ENCODE peak calls at places on chromosomes 6 and 20, in five cellular contexts. One of them, this sample, is unnamed. For H3K4me1, the result is how much of the 10 kb centered on the place peaks cover.

GRCh38 chr6:118618676-118619377 is 32.6 kb downstream of the CEP85L start:
- DNase-seq in transverse colon: peak
- DNase-seq in K562: peak
- DNase-seq in GM12878: no peak
- DNase-seq in stomach: peak
- DNase-seq in this sample: peak

GRCh38 chr6:88748141-88748540 is 215.3 kb downstream of the RNGTT start:
- DNase-seq in transverse colon: no peak
- DNase-seq in K562: no peak
- DNase-seq in GM12878: no peak
- DNase-seq in stomach: no peak
- DNase-seq in this sample: no peak

GRCh38 chr6:54097753-54098152 is 13.5 kb upstream of the MLIP start:
- DNase-seq in transverse colon: no peak
- DNase-seq in K562: no peak
- DNase-seq in GM12878: no peak
- DNase-seq in stomach: no peak
- DNase-seq in this sample: no peak

GRCh38 chr20:4661191-4661590 is 60.5 kb upstream of the PRND start:
- DNase-seq in transverse colon: peak
- DNase-seq in K562: no peak
- DNase-seq in GM12878: no peak
- DNase-seq in stomach: no peak
- DNase-seq in this sample: no peak

GRCh38 chr6:23269436-23269835 is 700.1 kb downstream of the HDGFL1 start:
- DNase-seq in transverse colon: no peak
- DNase-seq in K562: no peak
- DNase-seq in GM12878: no peak
- DNase-seq in stomach: no peak
- DNase-seq in this sample: no peak

GRCh38 chr6:57262491-57262890 is 40.4 kb upstream of the RAB23 start:
- DNase-seq in transverse colon: peak
- DNase-seq in K562: no peak
- DNase-seq in GM12878: no peak
- DNase-seq in stomach: peak
- DNase-seq in this sample: peak

GRCh38 chr6:2030682-2031244 is 214.6 kb downstream of the GMDS start:
- DNase-seq in transverse colon: no peak
- DNase-seq in K562: no peak
- DNase-seq in GM12878: no peak
- DNase-seq in stomach: no peak
- DNase-seq in this sample: no peak

GRCh38 chr6:20933057-20933792 is 399.0 kb downstream of the CDKAL1 start:
- DNase-seq in transverse colon: no peak
- DNase-seq in K562: no peak
- DNase-seq in GM12878: no peak
- DNase-seq in stomach: no peak
- DNase-seq in this sample: no peak

GRCh38 chr6:6246539-6246938 is 73.9 kb downstream of the F13A1 start:
- DNase-seq in transverse colon: no peak
- DNase-seq in K562: no peak
- DNase-seq in GM12878: peak
- DNase-seq in stomach: no peak
- DNase-seq in this sample: no peak

GRCh38 chr6:169204167-169204566 is 49.5 kb downstream of the THBS2 start:
- DNase-seq in transverse colon: no peak
- DNase-seq in K562: no peak
- DNase-seq in GM12878: no peak
- DNase-seq in stomach: no peak
- DNase-seq in this sample: no peak

GRCh38 chr6:140970485-140970884 is 1162.2 kb upstream of the GJE1 start:
- DNase-seq in transverse colon: no peak
- DNase-seq in K562: no peak
- DNase-seq in GM12878: no peak
- DNase-seq in stomach: no peak
- DNase-seq in this sample: no peak

GRCh38 chr6:104789770-104790190 is 69.9 kb downstream of the HACE1 start:
- DNase-seq in transverse colon: no peak
- DNase-seq in K562: no peak
- DNase-seq in GM12878: no peak
- DNase-seq in stomach: no peak
- DNase-seq in this sample: no peak

GRCh38 chr6:66568271-66568670 is 861.2 kb upstream of the EYS start:
- DNase-seq in transverse colon: no peak
- DNase-seq in K562: no peak
- DNase-seq in GM12878: no peak
- DNase-seq in stomach: no peak
- DNase-seq in this sample: no peak

GRCh38 chr6:4844108-4844507 is 67.9 kb downstream of the CDYL start:
- DNase-seq in transverse colon: no peak
- DNase-seq in K562: no peak
- DNase-seq in GM12878: no peak
- DNase-seq in stomach: no peak
- DNase-seq in this sample: no peak

GRCh38 chr6:161273752-161274487 is at the start of gene AGPAT4:
- DNase-seq in transverse colon: peak
- DNase-seq in K562: peak
- DNase-seq in GM12878: peak
- DNase-seq in stomach: peak
- DNase-seq in this sample: peak

GRCh38 chr6:74735304-74735703 is 470.5 kb downstream of the COL12A1 start:
- DNase-seq in transverse colon: no peak
- DNase-seq in K562: no peak
- DNase-seq in GM12878: no peak
- DNase-seq in stomach: no peak
- DNase-seq in this sample: no peak

GRCh38 chr6:48027704-48028435 is 83.1 kb downstream of the PTCHD4 start:
- DNase-seq in transverse colon: no peak
- DNase-seq in K562: no peak
- DNase-seq in GM12878: no peak
- DNase-seq in stomach: no peak
- DNase-seq in this sample: no peak

GRCh38 chr6:161152904-161153662 is 120.8 kb downstream of the AGPAT4 start:
- DNase-seq in transverse colon: no peak
- DNase-seq in K562: no peak
- DNase-seq in GM12878: no peak
- DNase-seq in stomach: no peak
- DNase-seq in this sample: peak

GRCh38 chr6:113221850-113222249 is 635.3 kb upstream of the MARCKS start:
- DNase-seq in transverse colon: no peak
- DNase-seq in K562: no peak
- DNase-seq in GM12878: no peak
- DNase-seq in stomach: no peak
- DNase-seq in this sample: no peak

GRCh38 chr6:73180076-73180717 is 45.1 kb downstream of the KHDC1L start:
- DNase-seq in transverse colon: no peak
- DNase-seq in K562: no peak
- DNase-seq in GM12878: no peak
- DNase-seq in stomach: no peak
- DNase-seq in this sample: no peak

GRCh38 chr6:28105286-28105685 is 19.1 kb upstream of the ZSCAN16 start:
- DNase-seq in transverse colon: no peak
- DNase-seq in K562: peak
- DNase-seq in GM12878: no peak
- DNase-seq in stomach: no peak
- DNase-seq in this sample: no peak

GRCh38 chr6:116461563-116462507 is 660 bp downstream of the CALHM6 start:
- DNase-seq in transverse colon: peak
- DNase-seq in K562: no peak
- DNase-seq in GM12878: no peak
- DNase-seq in stomach: peak
- DNase-seq in this sample: peak

GRCh38 chr6:27255866-27256265 is 8.4 kb downstream of the PRSS16 start:
- DNase-seq in transverse colon: no peak
- DNase-seq in K562: no peak
- DNase-seq in GM12878: no peak
- DNase-seq in stomach: no peak
- DNase-seq in this sample: no peak

GRCh38 chr6:145887969-145888368 is 73.4 kb upstream of the FBXO30 start:
- DNase-seq in transverse colon: no peak
- DNase-seq in K562: no peak
- DNase-seq in GM12878: no peak
- DNase-seq in stomach: no peak
- DNase-seq in this sample: peak

GRCh38 chr6:16318538-16318937 is 80.2 kb downstream of the GMPR start:
- DNase-seq in transverse colon: no peak
- DNase-seq in K562: no peak
- DNase-seq in GM12878: no peak
- DNase-seq in stomach: no peak
- DNase-seq in this sample: no peak

GRCh38 chr6:109345986-109346385 is 36.3 kb downstream of the CD164 start:
- DNase-seq in transverse colon: no peak
- DNase-seq in K562: no peak
- DNase-seq in GM12878: no peak
- DNase-seq in stomach: no peak
- DNase-seq in this sample: no peak

GRCh38 chr6:137925299-137925698 is 58.2 kb downstream of the TNFAIP3 start:
- DNase-seq in transverse colon: no peak
- DNase-seq in K562: no peak
- DNase-seq in GM12878: no peak
- DNase-seq in stomach: no peak
- DNase-seq in this sample: no peak

GRCh38 chr6:4637691-4638433 is 138.3 kb upstream of the CDYL start:
- DNase-seq in transverse colon: no peak
- DNase-seq in K562: peak
- DNase-seq in GM12878: peak
- DNase-seq in stomach: no peak
- DNase-seq in this sample: no peak

GRCh38 chr20:13672657-13673056 is 33.9 kb upstream of the TASP1 start:
- DNase-seq in transverse colon: no peak
- DNase-seq in K562: no peak
- DNase-seq in GM12878: no peak
- DNase-seq in stomach: no peak
- DNase-seq in this sample: no peak

GRCh38 chr20:13665709-13666108 is 27.0 kb upstream of the TASP1 start:
- DNase-seq in transverse colon: no peak
- DNase-seq in K562: peak
- DNase-seq in GM12878: no peak
- DNase-seq in stomach: no peak
- DNase-seq in this sample: no peak

GRCh38 chr20:13670160-13670559 is 31.4 kb upstream of the TASP1 start:
- DNase-seq in transverse colon: no peak
- DNase-seq in K562: no peak
- DNase-seq in GM12878: no peak
- DNase-seq in stomach: no peak
- DNase-seq in this sample: no peak

GRCh38 chr20:13677241-13677640 is 38.5 kb upstream of the TASP1 start:
- DNase-seq in transverse colon: no peak
- DNase-seq in K562: no peak
- DNase-seq in GM12878: no peak
- DNase-seq in stomach: no peak
- DNase-seq in this sample: no peak

GRCh38 chr20:13671500-13672288 is 33.0 kb upstream of the TASP1 start:
- DNase-seq in transverse colon: no peak
- DNase-seq in K562: no peak
- DNase-seq in GM12878: no peak
- DNase-seq in stomach: no peak
- DNase-seq in this sample: no peak
- TF ChIP-seq EP300 in transverse colon: no peak
- TF ChIP-seq EP300 in K562: no peak
- TF ChIP-seq EP300 in GM12878: no peak
- TF ChIP-seq EP300 in stomach: no peak
- TF ChIP-seq EP300 in this sample: no peak

GRCh38 chr6:164247106-164247505 is 832.6 kb downstream of the QKI start:
- DNase-seq in transverse colon: no peak
- DNase-seq in K562: no peak
- DNase-seq in GM12878: no peak
- DNase-seq in stomach: no peak
- DNase-seq in this sample: no peak

GRCh38 chr6:164252260-164252659 is 837.7 kb downstream of the QKI start:
- DNase-seq in transverse colon: no peak
- DNase-seq in K562: no peak
- DNase-seq in GM12878: no peak
- DNase-seq in stomach: no peak
- DNase-seq in this sample: no peak

GRCh38 chr6:164258421-164258820 is 843.9 kb downstream of the QKI start:
- DNase-seq in transverse colon: no peak
- DNase-seq in K562: no peak
- DNase-seq in GM12878: no peak
- DNase-seq in stomach: no peak
- DNase-seq in this sample: no peak

DNA sequence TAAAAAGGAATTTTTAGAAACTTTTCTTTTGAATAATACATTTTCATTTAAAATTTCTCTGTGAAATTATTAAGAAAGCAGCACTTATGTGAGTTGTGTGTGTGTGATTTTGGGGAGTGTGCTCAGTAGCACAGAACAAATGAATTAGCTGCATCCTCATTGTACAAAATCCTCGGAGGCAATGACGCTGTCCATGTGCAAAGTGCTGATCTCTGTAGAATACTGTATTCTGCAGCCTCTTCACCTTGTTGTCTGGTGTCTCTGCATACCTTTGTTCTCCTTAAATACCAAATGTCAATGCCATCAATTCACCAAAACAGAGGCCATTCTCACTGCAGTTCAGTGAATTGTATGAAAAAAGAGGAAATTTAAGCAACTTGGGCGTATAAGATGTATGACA is 838.4 kb downstream of the QKI start:
- DNase-seq in transverse colon: no peak
- DNase-seq in K562: no peak
- DNase-seq in GM12878: no peak
- DNase-seq in stomach: no peak
- DNase-seq in this sample: no peak
- H3K4me1 ChIP-seq in transverse colon: under half
- H3K4me1 ChIP-seq in K562: under half
- H3K4me1 ChIP-seq in GM12878: under half
- H3K4me1 ChIP-seq in stomach: under half
- H3K4me1 ChIP-seq in this sample: under half

GRCh38 chr6:90025418-90026089 is 131.3 kb downstream of the GJA10 start:
- DNase-seq in transverse colon: no peak
- DNase-seq in K562: no peak
- DNase-seq in GM12878: no peak
- DNase-seq in stomach: no peak
- DNase-seq in this sample: no peak
- TF ChIP-seq POLR2AphosphoS5 in transverse colon: no peak
- TF ChIP-seq POLR2AphosphoS5 in K562: no peak
- TF ChIP-seq POLR2AphosphoS5 in GM12878: no peak
- TF ChIP-seq POLR2AphosphoS5 in stomach: no peak
- TF ChIP-seq POLR2AphosphoS5 in this sample: peak

DNA sequence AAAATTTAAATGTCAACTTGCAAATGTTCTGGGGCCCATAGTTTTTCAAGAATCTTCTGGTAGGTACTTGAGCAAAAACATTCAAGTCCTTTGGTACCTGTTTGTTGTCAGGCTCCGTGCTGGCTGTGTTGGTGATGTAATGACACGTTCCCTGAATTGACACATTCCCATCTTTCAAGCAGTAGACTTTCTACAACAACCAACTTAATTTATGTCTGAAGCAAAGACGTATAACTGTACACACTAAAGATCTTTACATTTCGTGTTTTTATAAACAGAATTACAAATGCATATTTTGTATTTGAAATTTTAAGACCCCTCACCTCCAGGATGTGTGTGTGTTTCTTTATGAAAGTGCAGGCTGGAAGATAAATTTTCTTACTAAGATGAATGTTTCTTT is 49.6 kb downstream of the NCOA3 start:
- DNase-seq in transverse colon: no peak
- DNase-seq in K562: no peak
- DNase-seq in GM12878: no peak
- DNase-seq in stomach: no peak
- DNase-seq in this sample: no peak
- TF ChIP-seq EP300 in transverse colon: no peak
- TF ChIP-seq EP300 in K562: no peak
- TF ChIP-seq EP300 in GM12878: no peak
- TF ChIP-seq EP300 in stomach: no peak
- TF ChIP-seq EP300 in this sample: no peak